ENCODE peak calls at places on chromosomes 13 and 19, in ten cellular contexts. W, Z, J, I, A, B, L, F, O and K are unnamed samples.

GRCh38 chr19:53977991-53978731 is 13.3 kb upstream of the CACNG6 start:
- DNase-seq in W (peak; percentile 98), Z (no peak), J (peak; percentile 85), I (peak; percentile 99), A (peak; percentile 50), B (peak; percentile 83), L (no peak), F (no peak), O (peak; percentile 44), K (peak; percentile 98)

GRCh38 chr19:58497634-58498170 is 14.1 kb downstream of the SLC27A5 start:
- DNase-seq in W (no peak), Z (no peak), J (no peak), I (no peak), A (no peak), B (no peak), L (no peak), F (no peak), O (no peak), K (no peak)

GRCh38 chr13:21637296-21637695 is 33.3 kb upstream of the MICU2 start:
- DNase-seq in W (no peak), Z (peak; percentile 76), J (no peak), I (no peak), A (no peak), B (no peak), L (peak; percentile 60), F (peak; percentile 87), O (peak; percentile 96), K (no peak)

GRCh38 chr19:36213793-36214387 is 575 bp downstream of the ZNF565 start:
- DNase-seq in W (peak; percentile 1), Z (no peak), J (no peak), I (no peak), A (no peak), B (no peak), L (no peak), F (no peak), O (peak; percentile 1), K (no peak)

GRCh38 chr19:51159656-51160055 is 17.6 kb downstream of the SIGLEC7 start:
- DNase-seq in W (no peak), Z (no peak), J (no peak), I (no peak), A (no peak), B (no peak), L (no peak), F (no peak), O (no peak), K (no peak)

GRCh38 chr19:45971260-45971902 is 2.3 kb downstream of the NOVA2 start:
- DNase-seq in W (no peak), Z (no peak), J (no peak), I (no peak), A (peak; percentile 41), B (no peak), L (no peak), F (no peak), O (no peak), K (no peak)

GRCh38 chr13:39415003-39415402 is 188.0 kb downstream of the LHFPL6 start:
- DNase-seq in W (no peak), Z (no peak), J (no peak), I (no peak), A (no peak), B (no peak), L (no peak), F (no peak), O (no peak), K (no peak)

GRCh38 chr19:37401078-37401477 is 30.2 kb downstream of the ZNF527 start:
- DNase-seq in W (no peak), Z (no peak), J (no peak), I (no peak), A (no peak), B (no peak), L (no peak), F (no peak), O (no peak), K (no peak)

DNA sequence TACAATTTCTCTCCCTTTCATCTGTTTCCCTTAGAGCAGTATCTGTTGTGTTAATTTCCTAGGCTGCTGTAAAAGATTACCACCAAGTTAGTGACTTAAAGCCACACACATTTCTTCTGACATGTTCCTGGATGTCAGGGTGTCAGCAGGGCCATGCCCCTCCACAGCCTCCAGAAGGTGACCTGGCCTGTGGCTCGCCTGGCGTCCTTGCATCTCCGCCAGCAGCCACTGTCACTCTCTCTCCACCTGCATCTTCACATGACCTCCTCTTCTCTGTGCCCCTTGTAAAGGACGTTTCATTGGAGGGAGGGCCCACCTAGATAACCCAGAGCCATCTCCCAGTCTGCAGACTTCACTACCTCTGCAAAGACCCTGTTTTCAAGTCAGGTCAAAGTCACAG is 61.3 kb downstream of the SLC7A9 start:
- DNase-seq in W (no peak), Z (no peak), J (peak; percentile 25), I (no peak), A (no peak), B (no peak), L (no peak), F (no peak), O (no peak), K (no peak)
- H3K27ac ChIP-seq in W (no peak overlapping the region), Z (no peak overlapping the region), J (no peak overlapping the region), I (no peak overlapping the region), A (no peak overlapping the region), B (no peak overlapping the region), L (no peak overlapping the region), F (no peak overlapping the region), O (no peak overlapping the region), K (no peak overlapping the region)

DNA sequence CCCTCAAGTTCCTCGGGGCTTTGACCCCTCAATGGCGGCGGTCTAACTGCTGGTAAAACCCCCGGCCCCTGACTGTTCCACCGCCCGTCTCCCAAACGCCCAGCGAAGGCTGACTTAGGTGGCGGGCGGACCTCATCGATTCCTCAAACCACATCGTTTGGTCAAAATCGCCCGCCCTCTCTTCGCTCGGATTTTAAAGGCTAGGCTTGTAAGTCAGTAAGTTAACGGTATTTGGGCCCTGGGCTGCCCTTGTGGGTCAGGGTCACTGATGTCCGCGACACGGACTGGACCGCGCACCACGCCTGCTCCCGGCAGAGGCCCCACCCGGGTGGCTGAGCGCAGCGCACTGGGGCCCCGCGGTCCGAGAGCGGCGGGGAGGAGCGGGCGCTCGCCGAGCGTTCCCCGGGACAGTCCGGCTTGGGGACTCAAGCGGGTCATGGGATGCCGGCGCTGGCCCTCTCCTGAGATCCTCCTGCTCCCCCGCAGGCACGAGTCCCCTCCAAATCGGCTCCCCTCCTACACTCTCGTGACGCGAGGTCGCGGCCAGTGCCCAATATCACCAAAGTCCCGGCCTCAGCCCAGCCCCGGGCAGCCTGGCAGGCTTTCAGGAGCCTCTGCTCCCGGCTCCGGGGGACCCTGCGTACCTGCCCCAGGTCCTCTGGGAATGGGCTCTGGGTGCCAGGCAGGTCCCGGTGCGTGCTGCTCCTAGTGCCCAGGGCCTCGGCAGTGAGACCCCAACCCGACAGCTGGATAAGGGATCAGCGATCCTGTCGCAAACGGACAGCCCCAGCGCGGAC is 990 bp downstream of the FLT1 start:
- DNase-seq in W (peak; percentile 20), Z (no peak), J (peak; percentile 76), I (no peak), A (no peak), B (no peak), L (no peak), F (peak; percentile 74), O (no peak), K (peak; percentile 76)
- H3K27ac ChIP-seq in W (no peak overlapping the region), Z (no peak overlapping the region), J (no peak overlapping the region), I (no peak overlapping the region), A (peak overlapping the region; percentile 92), B (peak overlapping the region; percentile 71), L (no peak overlapping the region), F (peak overlapping the region; percentile 60), O (no peak overlapping the region), K (no peak overlapping the region)

DNA sequence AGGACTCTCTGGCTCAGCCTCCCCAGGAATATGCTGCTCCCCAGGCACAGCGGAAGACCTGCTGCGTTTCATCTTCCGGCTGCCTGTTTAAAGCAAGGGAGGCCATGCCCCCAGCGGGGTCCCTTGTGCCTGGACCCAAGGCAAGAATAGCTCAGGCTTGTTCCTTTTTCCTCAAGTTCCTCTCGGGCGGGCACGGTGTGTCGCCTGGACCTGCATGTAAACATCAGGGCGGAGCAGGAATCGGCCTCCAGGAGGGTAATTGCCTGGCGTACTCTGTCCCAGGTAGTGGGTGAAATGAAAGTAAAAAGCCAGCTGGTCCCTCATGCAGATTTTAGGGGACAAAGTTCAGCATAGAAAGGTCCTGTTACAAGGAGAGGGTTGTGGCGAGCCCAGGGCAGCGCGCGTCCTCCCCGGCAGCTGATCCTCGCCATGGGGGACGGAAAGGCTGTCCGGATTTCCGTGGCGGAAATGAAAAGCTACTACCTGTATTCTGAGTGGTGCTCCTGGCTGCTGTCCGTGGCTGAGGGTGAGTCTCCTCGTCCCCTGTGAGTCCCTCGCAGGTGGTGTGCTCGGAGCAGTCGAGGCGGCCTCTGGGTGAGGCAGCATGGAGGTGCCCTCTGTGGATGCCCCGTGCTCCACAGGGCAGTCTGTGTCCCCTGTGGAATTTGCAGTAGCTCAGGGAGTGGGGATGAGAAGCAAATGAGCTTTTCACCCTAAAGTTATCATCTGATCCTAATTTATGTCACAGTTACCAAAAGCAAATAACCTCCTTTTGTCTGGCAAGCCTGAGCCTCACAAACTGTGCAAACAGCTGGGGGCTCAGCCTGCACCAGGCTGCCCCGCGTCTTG is 16.2 kb downstream of the MCF2L start:
- DNase-seq in W (no peak), Z (no peak), J (no peak), I (no peak), A (no peak), B (no peak), L (no peak), F (no peak), O (no peak), K (no peak)
- H3K27ac ChIP-seq in W (no peak overlapping the region), Z (no peak overlapping the region), J (no peak overlapping the region), I (no peak overlapping the region), A (peak overlapping the region; percentile 91), B (no peak overlapping the region), L (no peak overlapping the region), F (no peak overlapping the region), O (no peak overlapping the region), K (no peak overlapping the region)

GRCh38 chr19:28483197-28483596 is 729.8 kb downstream of the UQCRFS1 start:
- DNase-seq in W (no peak), Z (no peak), J (no peak), I (no peak), A (no peak), B (no peak), L (no peak), F (no peak), O (no peak), K (no peak)

GRCh38 chr19:28482221-28482620 is 730.7 kb downstream of the UQCRFS1 start:
- DNase-seq in W (no peak), Z (no peak), J (no peak), I (peak; percentile 93), A (no peak), B (no peak), L (no peak), F (no peak), O (no peak), K (peak; percentile 78)

GRCh38 chr19:28485300-28485699 is 727.7 kb downstream of the UQCRFS1 start:
- DNase-seq in W (no peak), Z (no peak), J (no peak), I (no peak), A (no peak), B (no peak), L (no peak), F (no peak), O (no peak), K (no peak)

GRCh38 chr19:28486934-28487333 is 726.0 kb downstream of the UQCRFS1 start:
- DNase-seq in W (no peak), Z (no peak), J (no peak), I (no peak), A (no peak), B (no peak), L (no peak), F (no peak), O (no peak), K (no peak)

GRCh38 chr19:28481674-28482073 is 731.3 kb downstream of the UQCRFS1 start:
- DNase-seq in W (no peak), Z (no peak), J (no peak), I (no peak), A (no peak), B (no peak), L (no peak), F (no peak), O (no peak), K (no peak)
- H3K27ac ChIP-seq in W (no peak overlapping the region), Z (no peak overlapping the region), J (no peak overlapping the region), I (no peak overlapping the region), A (no peak overlapping the region), B (peak overlapping the region; percentile 79), L (no peak overlapping the region), F (no peak overlapping the region), O (no peak overlapping the region), K (no peak overlapping the region)